ENCODE peak calls at places on chromosome 17, in nine cellular contexts. Q, L, A, E, Z, R, U, V and N are unnamed samples. For H3K4me1, the result is how much of the 10 kb centered on the place peaks cover.

GRCh38 chr17:50425682-50426471 is at the start of gene ACSF2:
- DNase-seq in E (peak), L (peak), Q (peak), A (peak), Z (peak), V (peak), U (peak), R (peak), N (peak)

GRCh38 chr17:57530508-57530907 is 214.6 kb downstream of the CCDC182 start:
- DNase-seq in Z (no peak), E (no peak), U (no peak), A (no peak), V (no peak), Q (no peak), L (no peak), R (peak), N (no peak)

GRCh38 chr17:77019955-77020379 is 120.8 kb upstream of the SEC14L1 start:
- DNase-seq in U (no peak), A (no peak), E (no peak), Q (no peak), L (no peak), R (no peak), V (no peak), Z (no peak), N (no peak)

GRCh38 chr17:3888343-3889171 is 4.3 kb downstream of the CAMKK1 start:
- DNase-seq in Z (peak), A (peak), E (peak), Q (no peak), U (peak), R (peak), L (no peak), V (peak), N (no peak)

GRCh38 chr17:27892542-27892865 is 661 bp downstream of the LYRM9 start:
- DNase-seq in Q (no peak), R (no peak), U (peak), V (no peak), L (no peak), A (no peak), Z (no peak), E (no peak), N (no peak)

GRCh38 chr17:59427425-59427921 is 96.0 kb downstream of the YPEL2 start:
- DNase-seq in E (no peak), V (no peak), L (no peak), Z (no peak), A (no peak), Q (no peak), R (peak), U (no peak), N (no peak)

GRCh38 chr17:41785091-41785875 is 1.2 kb downstream of the JUP start:
- DNase-seq in Z (no peak), R (no peak), Q (no peak), L (no peak), A (peak), E (peak), V (no peak), U (peak), N (no peak)

GRCh38 chr17:78125976-78126894 is 2.3 kb downstream of the TMC6 start:
- DNase-seq in L (no peak), E (no peak), Z (peak), R (no peak), A (no peak), V (no peak), Q (no peak), U (no peak), N (peak)

GRCh38 chr17:18955009-18955408 is 3.0 kb downstream of the SLC5A10 start:
- DNase-seq in A (no peak), E (no peak), R (no peak), Z (no peak), U (no peak), Q (no peak), L (no peak), V (no peak), N (no peak)

GRCh38 chr17:12386240-12386639 is 279.4 kb upstream of the MYOCD start:
- DNase-seq in Z (no peak), L (no peak), A (no peak), U (no peak), Q (peak), E (no peak), R (no peak), V (no peak), N (no peak)

GRCh38 chr17:52606098-52606497 is 447.6 kb upstream of the CA10 start:
- DNase-seq in E (no peak), R (no peak), U (no peak), A (no peak), V (no peak), L (no peak), Q (no peak), Z (no peak), N (no peak)

GRCh38 chr17:9766970-9767369 is 24.4 kb downstream of the DHRS7C start:
- DNase-seq in E (no peak), A (no peak), L (no peak), Q (no peak), U (no peak), V (peak), R (no peak), Z (no peak), N (no peak)

GRCh38 chr17:28317965-28318758 is 838 bp upstream of the TMEM97 start:
- DNase-seq in Z (no peak), Q (no peak), U (peak), E (no peak), A (no peak), R (no peak), L (no peak), V (no peak), N (no peak)

GRCh38 chr17:38410201-38410600 is 18.1 kb upstream of the ARHGAP23 start:
- DNase-seq in R (no peak), A (no peak), Q (no peak), L (no peak), E (no peak), V (no peak), U (no peak), Z (no peak), N (no peak)

DNA sequence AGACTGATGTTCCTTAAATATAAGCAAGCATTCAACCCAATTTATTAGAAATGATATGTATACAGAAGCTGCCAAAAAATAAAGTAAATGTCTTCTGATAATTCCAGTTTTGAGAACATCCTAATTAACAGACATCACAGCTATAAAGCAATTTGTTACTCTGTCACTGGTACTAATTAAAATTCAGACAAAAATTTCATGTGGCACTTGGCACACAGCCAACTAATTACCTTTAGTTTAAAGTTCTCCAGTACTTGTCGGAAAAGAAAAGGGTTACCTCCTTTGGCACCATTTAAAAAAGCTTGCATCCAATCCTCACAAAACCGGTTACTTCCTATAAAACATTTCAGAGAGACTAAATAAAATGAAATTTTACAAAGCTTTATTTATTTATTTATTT is 8.8 kb downstream of the C17orf75 start:
- DNase-seq in V (no peak), U (no peak), R (no peak), Q (no peak), A (no peak), Z (no peak), L (no peak), E (no peak), N (no peak)
- H3K4me1 ChIP-seq in V (under half), U (under half), R (under half), Q (under half), A (under half), Z (under half), L (under half), E (under half), N (under half)

GRCh38 chr17:42878123-42878880 is 22.3 kb upstream of the G6PC1 start:
- DNase-seq in A (no peak), U (no peak), E (no peak), Z (no peak), V (no peak), L (no peak), Q (no peak), R (no peak), N (no peak)
- TF ChIP-seq CTCF in A (no peak), U (no peak), E (no peak), Z (no peak), V (no peak), L (no peak), Q (no peak), R (no peak), N (no peak)

DNA sequence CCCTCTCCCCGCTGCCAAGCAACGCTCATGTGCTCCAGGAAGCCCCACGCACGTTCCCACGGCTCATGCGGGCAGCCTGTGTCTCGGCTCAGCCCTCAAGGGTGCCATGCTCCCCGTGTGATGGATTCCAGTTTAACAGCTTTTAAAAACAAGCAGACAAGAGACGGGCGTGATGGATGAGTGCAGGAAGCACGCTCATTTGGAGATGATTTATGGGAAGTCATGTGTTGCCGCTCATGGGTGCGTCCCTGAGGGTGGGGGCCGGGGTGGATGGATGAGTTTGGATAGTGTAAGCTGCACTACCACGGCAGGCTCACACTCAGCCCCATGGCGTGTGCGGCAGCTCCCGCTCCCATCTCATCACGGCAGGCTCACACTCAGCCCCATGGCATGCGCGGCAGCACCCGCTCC is 132.8 kb downstream of the RBFOX3 start:
- DNase-seq in Q (no peak), E (no peak), U (peak), R (peak), L (no peak), V (no peak), A (no peak), Z (no peak), N (peak)
- H3K4me1 ChIP-seq in Q (under half), E (under half), U (under half), R (under half), L (under half), V (under half), A (under half), Z (under half), N (under half)

DNA sequence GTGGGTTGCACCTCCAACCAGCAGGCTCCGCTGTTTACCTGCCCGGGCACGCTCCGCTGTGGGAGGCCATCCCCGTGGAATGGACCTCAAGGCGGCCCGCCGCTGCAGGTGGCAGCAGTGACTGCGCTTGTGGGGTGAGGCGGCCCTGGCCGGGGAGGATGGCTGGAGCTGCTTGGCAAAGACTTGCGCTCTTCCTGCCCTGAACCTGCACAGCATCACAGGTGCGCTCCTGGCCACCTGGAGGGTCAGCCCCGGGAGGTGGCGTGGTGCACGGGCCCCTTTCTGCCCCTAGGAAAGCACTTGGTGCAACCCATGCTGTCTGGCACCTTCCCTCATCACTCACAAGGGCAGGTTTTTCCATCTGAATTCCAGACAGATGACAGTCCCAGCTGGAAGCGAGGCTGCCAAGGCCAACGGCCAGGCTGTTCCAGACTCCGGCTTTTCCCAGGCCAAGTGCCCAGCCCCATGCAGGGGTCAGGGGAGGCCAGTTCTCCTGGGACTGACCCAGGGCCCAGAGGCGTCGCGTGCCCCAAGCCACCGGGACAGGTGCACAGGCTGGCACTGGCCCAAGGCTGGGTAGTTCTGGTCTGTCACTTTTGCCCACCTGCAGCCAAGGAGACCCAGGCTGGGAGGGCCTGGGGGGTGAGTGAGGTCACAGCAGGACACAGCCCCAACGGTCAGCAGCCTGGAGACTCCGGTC is 13.3 kb downstream of the UTS2R start:
- DNase-seq in R (no peak), U (peak), L (peak), Q (no peak), A (no peak), V (no peak), Z (peak), E (peak), N (no peak)
- TF ChIP-seq CTCF in R (no peak), U (peak), L (no peak), Q (no peak), A (no peak), V (no peak), Z (no peak), E (no peak), N (no peak)

GRCh38 chr17:73214851-73215250 is 22.0 kb downstream of the COG1 start:
- DNase-seq in L (no peak), U (no peak), Q (no peak), A (no peak), R (no peak), Z (no peak), E (no peak), V (no peak), N (no peak)
- H3K4me1 ChIP-seq in L (under half), U (under half), Q (under half), A (under half), R (under half), Z (under half), E (under half), V (under half), N (under half)

DNA sequence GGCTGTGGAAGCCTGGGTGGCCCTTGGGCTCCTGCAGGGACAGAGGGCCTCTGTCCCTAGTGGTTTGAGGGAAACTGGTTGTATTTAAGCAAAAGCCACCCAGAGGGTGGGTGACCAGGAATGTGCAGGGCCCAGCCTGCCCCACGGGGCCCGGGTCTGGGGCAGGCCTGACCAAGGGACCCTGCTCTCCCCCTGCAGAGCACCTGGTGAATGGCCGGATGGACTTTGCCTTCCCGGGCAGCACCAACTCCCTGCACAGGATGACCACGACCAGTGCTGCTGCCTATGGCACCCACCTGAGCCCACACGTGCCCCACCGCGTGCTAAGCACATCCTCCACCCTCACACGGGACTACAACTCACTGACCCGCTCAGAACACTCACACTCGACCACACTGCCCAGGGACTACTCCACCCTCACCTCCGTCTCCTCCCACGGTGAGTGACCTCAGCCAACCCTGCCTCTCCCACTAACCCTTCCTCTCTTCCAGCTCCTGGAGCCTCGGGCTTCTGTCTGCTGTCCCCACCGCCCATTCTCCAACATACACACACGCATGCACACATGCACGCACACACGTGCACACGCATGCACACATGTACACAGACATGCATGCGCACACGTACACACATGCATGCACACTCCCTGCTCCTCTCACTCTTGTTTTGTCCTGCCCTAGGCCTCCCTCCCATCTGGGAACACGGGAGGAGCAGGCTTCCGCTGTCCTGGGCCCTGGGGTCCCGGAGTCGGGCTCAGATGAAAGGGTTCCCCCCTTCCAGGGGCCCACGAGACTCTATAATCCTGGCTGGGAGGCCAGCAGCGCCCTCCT is 10.4 kb downstream of the GALK1 start:
- DNase-seq in R (no peak), A (no peak), Z (no peak), L (no peak), U (peak), Q (no peak), E (no peak), V (no peak), N (peak)
- TF ChIP-seq CTCF in R (no peak), A (no peak), Z (no peak), L (no peak), U (no peak), Q (no peak), E (no peak), V (no peak), N (no peak)

DNA sequence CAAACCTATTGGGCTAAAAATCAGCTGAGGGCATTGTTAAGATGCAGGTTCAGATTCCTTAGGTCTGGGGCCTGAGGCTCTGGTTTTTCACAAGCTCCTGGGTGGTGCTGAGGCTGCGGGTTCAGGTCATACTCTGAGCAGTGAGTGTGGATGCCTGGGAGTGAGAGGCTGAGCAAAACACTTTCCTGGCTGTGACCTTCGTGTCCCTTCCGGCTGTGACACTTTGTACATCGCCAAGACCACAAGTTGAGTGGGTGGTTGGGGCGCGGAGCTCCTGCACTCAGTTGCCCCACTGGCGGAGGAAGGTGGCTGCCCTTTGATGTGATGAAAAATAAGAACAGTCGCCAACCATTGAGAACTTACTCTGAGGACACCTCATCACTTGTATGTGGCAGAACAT is 24.8 kb downstream of the CCR7 start:
- DNase-seq in Z (no peak), L (no peak), V (no peak), Q (no peak), E (no peak), R (no peak), A (no peak), U (no peak), N (no peak)
- H3K4me1 ChIP-seq in Z (half or more), L (half or more), V (half or more), Q (half or more), E (half or more), R (under half), A (under half), U (under half), N (under half)

DNA sequence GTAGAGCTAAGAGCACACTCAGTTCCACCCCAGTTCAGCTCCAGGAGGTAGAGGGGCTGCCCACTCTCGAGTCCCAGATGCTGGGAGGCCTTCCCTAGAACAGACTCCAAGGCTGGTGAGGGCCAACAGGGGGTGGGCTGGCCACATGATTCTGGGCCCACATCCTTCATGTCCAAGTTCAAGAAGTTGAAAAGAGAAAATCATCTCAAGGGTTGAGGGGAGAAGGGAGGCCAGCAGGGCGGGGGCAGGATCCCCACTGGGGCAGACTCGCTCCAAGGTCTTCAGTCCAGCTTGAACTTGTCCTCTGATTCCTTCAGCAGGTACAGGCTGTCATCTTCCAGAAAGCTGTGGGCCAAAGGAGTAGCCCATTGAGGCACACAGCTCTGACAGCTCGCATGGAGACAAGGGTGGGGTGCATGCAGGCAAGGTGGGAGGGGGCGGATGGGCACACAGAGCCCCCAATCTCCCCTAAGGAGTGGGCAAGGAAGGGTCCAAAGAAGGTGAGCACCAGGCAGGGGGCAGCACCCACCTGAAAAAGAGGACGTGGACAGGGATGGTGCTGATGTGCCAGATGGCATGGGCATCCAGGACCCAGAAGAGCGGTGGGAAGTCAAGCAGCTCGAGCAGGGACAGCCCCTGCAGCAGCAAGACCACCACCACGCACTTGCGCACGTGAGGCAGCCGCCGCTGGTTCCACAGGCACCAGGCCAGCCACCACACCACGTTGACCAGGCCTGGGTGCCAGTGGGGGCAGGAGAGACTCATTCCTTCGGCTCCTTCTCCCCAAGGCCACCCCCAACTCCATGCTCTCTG is 4.5 kb downstream of the PNMT start:
- DNase-seq in Q (no peak), L (no peak), U (no peak), A (no peak), V (no peak), R (no peak), Z (no peak), E (no peak), N (peak)
- TF ChIP-seq CTCF in Q (no peak), L (no peak), U (no peak), A (peak), V (no peak), R (no peak), Z (no peak), E (no peak), N (peak)

DNA sequence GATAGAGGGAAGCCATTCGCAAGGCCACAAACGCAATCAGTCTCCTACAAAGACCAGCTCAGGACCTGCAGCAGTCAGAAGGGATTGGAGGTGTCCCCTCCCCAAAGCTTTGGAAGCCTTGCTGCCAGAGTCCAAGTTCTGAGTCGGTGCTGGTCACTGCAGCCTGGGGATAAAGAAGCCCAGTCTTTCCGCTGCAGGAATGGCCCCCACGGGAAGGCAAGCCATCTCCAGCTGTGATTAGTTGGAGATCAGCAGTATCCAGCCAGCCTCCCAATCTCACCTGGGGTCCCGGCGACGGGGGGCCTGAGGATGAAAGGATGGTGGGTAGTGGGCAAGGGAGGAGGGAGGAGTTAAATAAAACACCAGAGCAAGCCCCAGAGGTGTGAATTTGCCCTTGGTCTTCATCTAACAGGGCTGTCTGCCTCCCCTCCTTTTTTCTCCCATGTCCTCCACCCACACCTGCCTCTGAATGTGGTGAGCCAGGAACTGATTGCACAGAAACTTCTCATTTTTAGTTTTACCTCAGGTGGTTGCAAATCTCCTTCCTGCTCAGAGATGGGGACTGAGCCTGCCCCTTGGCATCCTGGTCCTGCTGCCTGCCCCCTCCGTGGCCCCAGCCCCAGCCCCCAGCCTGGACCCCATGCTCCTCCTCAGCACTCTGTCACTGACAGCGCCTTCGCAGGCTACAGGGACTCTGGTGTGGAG is 262.8 kb upstream of the SDK2 start:
- DNase-seq in A (no peak), U (no peak), V (no peak), Z (no peak), E (no peak), L (no peak), Q (peak), R (no peak), N (no peak)
- H3K4me1 ChIP-seq in A (under half), U (under half), V (under half), Z (under half), E (under half), L (under half), Q (under half), R (under half), N (under half)